ENCODE peak calls at places on chromosome 16, in four cellular contexts. R, W, S and U are unnamed samples.
A peak's percentile ranks its signal among the peaks of the same experiment; 100 is the strongest.

GRCh38 chr16:66472961-66473610 is 46.0 kb downstream of the BEAN1 start:
- DNase-seq in R (no peak), W (no peak), S (no peak), U (no peak)

GRCh38 chr16:29029168-29029994 is 44.5 kb downstream of the LAT start:
- DNase-seq in R (peak; percentile 47), W (peak; percentile 60), S (no peak), U (peak; percentile 68)

GRCh38 chr16:80580109-80580832 is 39.5 kb downstream of the DYNLRB2 start:
- DNase-seq in R (peak; percentile 87), W (no peak), S (no peak), U (no peak)

GRCh38 chr16:760498-761343 is at the start of gene MSLN:
- DNase-seq in R (no peak), W (peak; percentile 86), S (no peak), U (peak; percentile 72)

GRCh38 chr16:8130197-8130596 is 460.1 kb downstream of the TMEM114 start:
- DNase-seq in R (no peak), W (no peak), S (no peak), U (no peak)

GRCh38 chr16:26930776-26931175 is 136.0 kb upstream of the C16orf82 start:
- DNase-seq in R (no peak), W (no peak), S (no peak), U (no peak)

GRCh38 chr16:84356591-84357116 is 11.7 kb upstream of the ATP2C2 start:
- DNase-seq in R (no peak), W (peak; percentile 33), S (peak; percentile 67), U (peak; percentile 42)

GRCh38 chr16:83814654-83814985 is 6.8 kb downstream of the HSBP1 start:
- DNase-seq in R (no peak), W (no peak), S (no peak), U (no peak)

GRCh38 chr16:11689031-11689840 is 21.0 kb downstream of the SNN start:
- DNase-seq in R (no peak), W (no peak), S (no peak), U (no peak)

GRCh38 chr16:1884155-1884760 is 12.3 kb upstream of the MEIOB start:
- DNase-seq in R (peak; percentile 16), W (peak; percentile 32), S (peak; percentile 64), U (peak; percentile 56)

GRCh38 chr16:73140944-73141343 is 93.0 kb upstream of the ZFHX3 start:
- DNase-seq in R (no peak), W (no peak), S (no peak), U (no peak)

GRCh38 chr16:80620656-80621605 is 80.1 kb downstream of the DYNLRB2 start:
- DNase-seq in R (no peak), W (no peak), S (no peak), U (no peak)

GRCh38 chr16:4306439-4307214 is 9.2 kb upstream of the GLIS2 start:
- DNase-seq in R (peak; percentile 59), W (no peak), S (no peak), U (no peak)

GRCh38 chr16:4032768-4033167 is 83.5 kb downstream of the ADCY9 start:
- DNase-seq in R (peak; percentile 26), W (no peak), S (peak; percentile 32), U (peak; percentile 51)

GRCh38 chr16:81483970-81484595 is 39.5 kb downstream of the CMIP start:
- DNase-seq in R (no peak), W (no peak), S (no peak), U (no peak)

GRCh38 chr16:57479422-57480126 is 6.7 kb downstream of the DOK4 start:
- DNase-seq in R (no peak), W (peak; percentile 53), S (peak; percentile 89), U (no peak)